ENCODE peak calls at places on chromosome 18, in ten cellular contexts. One of them, this sample, is unnamed. For H3K36me3, the result is how much of the 10 kb centered on the place peaks cover.

GRCh38 chr18:23340661-23341060 is 112.4 kb upstream of the RIOK3 start:
- DNase-seq in neural progenitor cell: no peak
- DNase-seq in mesenchymal stem cell: peak
- DNase-seq in endodermal cell: no peak
- DNase-seq in GM23248: no peak
- DNase-seq in fibroblast of lung: no peak
- DNase-seq in astrocyte: no peak
- DNase-seq in IMR-90: peak
- DNase-seq in PC-3: no peak
- DNase-seq in mammary epithelial cell: no peak
- DNase-seq in this sample: no peak

GRCh38 chr18:8450898-8451665 is 158.2 kb upstream of the RAB12 start:
- DNase-seq in neural progenitor cell: no peak
- DNase-seq in mesenchymal stem cell: no peak
- DNase-seq in endodermal cell: peak
- DNase-seq in GM23248: no peak
- DNase-seq in fibroblast of lung: no peak
- DNase-seq in astrocyte: no peak
- DNase-seq in IMR-90: no peak
- DNase-seq in PC-3: no peak
- DNase-seq in mammary epithelial cell: no peak
- DNase-seq in this sample: no peak

GRCh38 chr18:7740815-7741214 is 173.7 kb downstream of the PTPRM start:
- DNase-seq in neural progenitor cell: peak
- DNase-seq in mesenchymal stem cell: peak
- DNase-seq in endodermal cell: no peak
- DNase-seq in GM23248: no peak
- DNase-seq in fibroblast of lung: peak
- DNase-seq in astrocyte: no peak
- DNase-seq in IMR-90: peak
- DNase-seq in PC-3: no peak
- DNase-seq in mammary epithelial cell: no peak
- DNase-seq in this sample: no peak

GRCh38 chr18:2087877-2088673 is 483.2 kb downstream of the METTL4 start:
- DNase-seq in neural progenitor cell: no peak
- DNase-seq in mesenchymal stem cell: peak
- DNase-seq in endodermal cell: no peak
- DNase-seq in GM23248: no peak
- DNase-seq in fibroblast of lung: no peak
- DNase-seq in astrocyte: no peak
- DNase-seq in IMR-90: no peak
- DNase-seq in PC-3: no peak
- DNase-seq in mammary epithelial cell: peak
- DNase-seq in this sample: no peak

GRCh38 chr18:34928068-34928753 is 113.0 kb upstream of the MAPRE2 start:
- DNase-seq in neural progenitor cell: no peak
- DNase-seq in mesenchymal stem cell: peak
- DNase-seq in endodermal cell: no peak
- DNase-seq in GM23248: no peak
- DNase-seq in fibroblast of lung: no peak
- DNase-seq in astrocyte: no peak
- DNase-seq in IMR-90: no peak
- DNase-seq in PC-3: no peak
- DNase-seq in mammary epithelial cell: no peak
- DNase-seq in this sample: no peak

GRCh38 chr18:5091741-5092140 is 105.3 kb downstream of the AKAIN1 start:
- DNase-seq in neural progenitor cell: no peak
- DNase-seq in mesenchymal stem cell: no peak
- DNase-seq in endodermal cell: no peak
- DNase-seq in GM23248: no peak
- DNase-seq in fibroblast of lung: no peak
- DNase-seq in astrocyte: no peak
- DNase-seq in IMR-90: no peak
- DNase-seq in PC-3: no peak
- DNase-seq in mammary epithelial cell: no peak
- DNase-seq in this sample: no peak

GRCh38 chr18:9944805-9945204 is 31.0 kb downstream of the VAPA start:
- DNase-seq in neural progenitor cell: no peak
- DNase-seq in mesenchymal stem cell: no peak
- DNase-seq in endodermal cell: no peak
- DNase-seq in GM23248: no peak
- DNase-seq in fibroblast of lung: no peak
- DNase-seq in astrocyte: no peak
- DNase-seq in IMR-90: no peak
- DNase-seq in PC-3: no peak
- DNase-seq in mammary epithelial cell: no peak
- DNase-seq in this sample: no peak

GRCh38 chr18:9387891-9388290 is 53.3 kb downstream of the TWSG1 start:
- DNase-seq in neural progenitor cell: no peak
- DNase-seq in mesenchymal stem cell: no peak
- DNase-seq in endodermal cell: no peak
- DNase-seq in GM23248: no peak
- DNase-seq in fibroblast of lung: no peak
- DNase-seq in astrocyte: no peak
- DNase-seq in IMR-90: no peak
- DNase-seq in PC-3: no peak
- DNase-seq in mammary epithelial cell: no peak
- DNase-seq in this sample: no peak

GRCh38 chr18:32351014-32351413 is 119.7 kb downstream of the GAREM1 start:
- DNase-seq in neural progenitor cell: no peak
- DNase-seq in mesenchymal stem cell: peak
- DNase-seq in endodermal cell: no peak
- DNase-seq in GM23248: peak
- DNase-seq in fibroblast of lung: peak
- DNase-seq in astrocyte: peak
- DNase-seq in IMR-90: peak
- DNase-seq in PC-3: no peak
- DNase-seq in mammary epithelial cell: no peak
- DNase-seq in this sample: no peak

GRCh38 chr18:3350566-3351527 is 88.9 kb downstream of the MYL12B start:
- DNase-seq in neural progenitor cell: no peak
- DNase-seq in mesenchymal stem cell: no peak
- DNase-seq in endodermal cell: no peak
- DNase-seq in GM23248: peak
- DNase-seq in fibroblast of lung: peak
- DNase-seq in astrocyte: peak
- DNase-seq in IMR-90: peak
- DNase-seq in PC-3: peak
- DNase-seq in mammary epithelial cell: peak
- DNase-seq in this sample: peak

GRCh38 chr18:8661754-8662573 is 43.4 kb upstream of the MTCL1 start:
- DNase-seq in neural progenitor cell: peak
- DNase-seq in mesenchymal stem cell: peak
- DNase-seq in endodermal cell: peak
- DNase-seq in GM23248: peak
- DNase-seq in fibroblast of lung: peak
- DNase-seq in astrocyte: peak
- DNase-seq in IMR-90: peak
- DNase-seq in PC-3: peak
- DNase-seq in mammary epithelial cell: peak
- DNase-seq in this sample: no peak

GRCh38 chr18:58862851-58863538 is 1.7 kb upstream of the ZNF532 start:
- DNase-seq in neural progenitor cell: peak
- DNase-seq in mesenchymal stem cell: peak
- DNase-seq in endodermal cell: peak
- DNase-seq in GM23248: peak
- DNase-seq in fibroblast of lung: peak
- DNase-seq in astrocyte: peak
- DNase-seq in IMR-90: peak
- DNase-seq in PC-3: peak
- DNase-seq in mammary epithelial cell: peak
- DNase-seq in this sample: no peak

GRCh38 chr18:10012526-10012925 is 98.7 kb downstream of the VAPA start:
- DNase-seq in neural progenitor cell: no peak
- DNase-seq in mesenchymal stem cell: no peak
- DNase-seq in endodermal cell: peak
- DNase-seq in GM23248: no peak
- DNase-seq in fibroblast of lung: no peak
- DNase-seq in astrocyte: no peak
- DNase-seq in IMR-90: no peak
- DNase-seq in PC-3: no peak
- DNase-seq in mammary epithelial cell: no peak
- DNase-seq in this sample: no peak

GRCh38 chr18:12408247-12408869 is 629 bp downstream of the PRELID3A start:
- DNase-seq in neural progenitor cell: no peak
- DNase-seq in mesenchymal stem cell: peak
- DNase-seq in endodermal cell: no peak
- DNase-seq in GM23248: peak
- DNase-seq in fibroblast of lung: peak
- DNase-seq in astrocyte: peak
- DNase-seq in IMR-90: no peak
- DNase-seq in PC-3: peak
- DNase-seq in mammary epithelial cell: no peak
- DNase-seq in this sample: no peak

GRCh38 chr18:68714356-68714706 is 577 bp downstream of the TMX3 start:
- DNase-seq in neural progenitor cell: peak
- DNase-seq in mesenchymal stem cell: peak
- DNase-seq in endodermal cell: peak
- DNase-seq in GM23248: no peak
- DNase-seq in fibroblast of lung: peak
- DNase-seq in astrocyte: no peak
- DNase-seq in IMR-90: no peak
- DNase-seq in PC-3: no peak
- DNase-seq in mammary epithelial cell: no peak
- DNase-seq in this sample: no peak

GRCh38 chr18:27794527-27794926 is 382.4 kb downstream of the CDH2 start:
- DNase-seq in neural progenitor cell: no peak
- DNase-seq in mesenchymal stem cell: no peak
- DNase-seq in endodermal cell: no peak
- DNase-seq in GM23248: no peak
- DNase-seq in fibroblast of lung: no peak
- DNase-seq in astrocyte: no peak
- DNase-seq in IMR-90: no peak
- DNase-seq in PC-3: no peak
- DNase-seq in mammary epithelial cell: no peak
- DNase-seq in this sample: no peak

DNA sequence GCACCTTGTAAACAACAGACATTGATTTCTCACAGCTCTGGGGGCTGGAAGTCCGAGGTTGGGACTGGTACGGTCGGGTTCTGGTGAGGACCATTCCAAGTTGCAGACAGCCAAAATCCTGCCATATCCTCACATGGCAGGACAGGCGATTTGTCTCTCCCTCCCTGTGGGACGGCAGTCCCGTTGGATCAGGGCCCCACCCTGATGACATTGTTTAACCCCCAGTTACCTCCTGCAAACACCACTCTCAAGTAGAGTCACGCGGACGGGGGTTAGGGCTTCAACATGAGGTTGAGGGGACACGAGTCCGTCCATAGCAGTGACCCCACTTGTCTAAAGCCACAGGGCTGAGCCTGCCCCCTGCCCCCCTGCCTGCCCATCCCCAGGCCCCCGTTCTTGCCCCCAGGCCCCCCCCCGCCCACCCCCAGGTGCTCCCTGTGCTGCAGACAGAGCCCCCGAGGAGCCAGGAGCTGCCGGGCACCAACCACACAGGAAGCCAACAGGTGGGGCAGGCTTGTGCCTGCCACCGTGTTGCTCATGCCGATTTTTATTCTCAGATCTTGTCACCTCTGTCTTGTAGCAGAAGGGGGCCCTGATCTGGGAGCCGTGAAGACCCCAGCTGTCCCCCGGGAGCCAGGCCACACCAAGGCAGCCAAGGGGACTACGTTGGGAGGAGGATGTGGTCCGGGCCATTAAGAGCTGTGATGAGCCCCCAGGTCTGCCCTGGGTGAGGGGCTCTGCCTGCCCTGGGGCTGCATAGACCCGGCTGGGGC is 82.2 kb downstream of the NFATC1 start:
- DNase-seq in neural progenitor cell: no peak
- DNase-seq in mesenchymal stem cell: no peak
- DNase-seq in endodermal cell: no peak
- DNase-seq in GM23248: no peak
- DNase-seq in fibroblast of lung: no peak
- DNase-seq in astrocyte: no peak
- DNase-seq in IMR-90: no peak
- DNase-seq in PC-3: no peak
- DNase-seq in mammary epithelial cell: no peak
- DNase-seq in this sample: no peak
- H3K9ac ChIP-seq in neural progenitor cell: no peak
- H3K9ac ChIP-seq in mesenchymal stem cell: no peak
- H3K9ac ChIP-seq in endodermal cell: no peak
- H3K9ac ChIP-seq in GM23248: no peak
- H3K9ac ChIP-seq in fibroblast of lung: no peak
- H3K9ac ChIP-seq in astrocyte: no peak
- H3K9ac ChIP-seq in IMR-90: no peak
- H3K9ac ChIP-seq in PC-3: no peak
- H3K9ac ChIP-seq in mammary epithelial cell: no peak
- H3K9ac ChIP-seq in this sample: no peak

GRCh38 chr18:30387401-30387800 is 655.1 kb downstream of the DSC3 start:
- DNase-seq in neural progenitor cell: peak
- DNase-seq in mesenchymal stem cell: peak
- DNase-seq in endodermal cell: peak
- DNase-seq in GM23248: no peak
- DNase-seq in fibroblast of lung: no peak
- DNase-seq in astrocyte: no peak
- DNase-seq in IMR-90: no peak
- DNase-seq in PC-3: no peak
- DNase-seq in mammary epithelial cell: peak
- DNase-seq in this sample: no peak
- H3K36me3 ChIP-seq in neural progenitor cell: under half
- H3K36me3 ChIP-seq in mesenchymal stem cell: under half
- H3K36me3 ChIP-seq in endodermal cell: under half
- H3K36me3 ChIP-seq in GM23248: under half
- H3K36me3 ChIP-seq in fibroblast of lung: under half
- H3K36me3 ChIP-seq in astrocyte: under half
- H3K36me3 ChIP-seq in IMR-90: under half
- H3K36me3 ChIP-seq in PC-3: under half
- H3K36me3 ChIP-seq in mammary epithelial cell: under half
- H3K36me3 ChIP-seq in this sample: under half

GRCh38 chr18:44681611-44682010 is 923 bp downstream of the SETBP1 start:
- DNase-seq in neural progenitor cell: no peak
- DNase-seq in mesenchymal stem cell: peak
- DNase-seq in endodermal cell: no peak
- DNase-seq in GM23248: no peak
- DNase-seq in fibroblast of lung: no peak
- DNase-seq in astrocyte: no peak
- DNase-seq in IMR-90: no peak
- DNase-seq in PC-3: no peak
- DNase-seq in mammary epithelial cell: no peak
- DNase-seq in this sample: no peak
- H3K9ac ChIP-seq in neural progenitor cell: no peak
- H3K9ac ChIP-seq in mesenchymal stem cell: peak
- H3K9ac ChIP-seq in endodermal cell: peak
- H3K9ac ChIP-seq in GM23248: peak
- H3K9ac ChIP-seq in fibroblast of lung: no peak
- H3K9ac ChIP-seq in astrocyte: no peak
- H3K9ac ChIP-seq in IMR-90: no peak
- H3K9ac ChIP-seq in PC-3: no peak
- H3K9ac ChIP-seq in mammary epithelial cell: no peak
- H3K9ac ChIP-seq in this sample: peak

DNA sequence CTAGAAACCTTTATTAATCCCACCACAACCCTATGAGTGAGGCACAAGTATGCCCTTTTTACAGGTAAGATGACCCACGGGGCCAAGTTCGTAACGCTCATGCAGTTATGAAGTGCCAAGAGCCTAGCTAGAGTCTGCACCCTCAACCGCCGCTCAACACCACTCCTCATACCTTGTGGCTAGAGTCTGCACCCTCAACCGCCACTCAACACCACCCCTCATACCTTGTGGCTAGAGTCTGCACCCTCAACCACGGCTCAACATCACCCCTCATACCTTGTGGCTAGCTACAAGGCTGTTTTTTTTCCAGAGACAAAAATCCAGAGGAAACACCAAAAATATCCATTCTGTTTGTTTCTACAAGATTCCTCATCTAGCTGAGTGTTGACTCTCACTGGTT is 4.6 kb downstream of the TXNL4A start:
- DNase-seq in neural progenitor cell: no peak
- DNase-seq in mesenchymal stem cell: no peak
- DNase-seq in endodermal cell: no peak
- DNase-seq in GM23248: no peak
- DNase-seq in fibroblast of lung: peak
- DNase-seq in astrocyte: peak
- DNase-seq in IMR-90: no peak
- DNase-seq in PC-3: no peak
- DNase-seq in mammary epithelial cell: no peak
- DNase-seq in this sample: no peak
- H3K36me3 ChIP-seq in neural progenitor cell: under half
- H3K36me3 ChIP-seq in mesenchymal stem cell: under half
- H3K36me3 ChIP-seq in endodermal cell: under half
- H3K36me3 ChIP-seq in GM23248: under half
- H3K36me3 ChIP-seq in fibroblast of lung: under half
- H3K36me3 ChIP-seq in astrocyte: under half
- H3K36me3 ChIP-seq in IMR-90: under half
- H3K36me3 ChIP-seq in PC-3: under half
- H3K36me3 ChIP-seq in mammary epithelial cell: under half
- H3K36me3 ChIP-seq in this sample: under half

This sample was measured in keratinocyte.